ENCODE peak calls at places on chromosome 19, in ten cellular contexts. L is HFF-Myc, K is Caco-2, R is GM03348, N is H7, U is GF-D8, D is NCI-H446 treated with DMSO at 0.1 percent for 48 hours, J is caudate nucleus, B is activated T-cell treated with anti-CD3 and anti-CD28 coated beads for 1 hour, W is AG20443. I is an unnamed sample.

GRCh38 chr19:35718345-35719041 is 690 bp downstream of the KMT2B start:
- DNase-seq in N (peak), K (peak), U (no peak), L (no peak), B (peak), R (peak), J (no peak), D (no peak), W (peak), I (peak)

GRCh38 chr19:46492841-46493235 is 2.8 kb downstream of the PNMA8B start:
- DNase-seq in B (no peak), W (no peak), N (peak), R (no peak), J (no peak), D (no peak), K (no peak), U (no peak), L (no peak), I (no peak)

GRCh38 chr19:51272183-51272817 is 21.4 kb downstream of the SIGLECL1 start:
- DNase-seq in L (no peak), D (no peak), W (no peak), U (peak), N (peak), K (no peak), R (no peak), B (no peak), J (no peak), I (no peak)

GRCh38 chr19:44777715-44778347 is at the start of gene CBLC:
- DNase-seq in N (peak), L (no peak), U (no peak), J (no peak), D (no peak), K (peak), B (no peak), R (no peak), W (no peak), I (no peak)

GRCh38 chr19:7751157-7751783 is 3.9 kb upstream of the CD209 start:
- DNase-seq in W (no peak), N (no peak), D (no peak), K (no peak), J (no peak), L (no peak), R (no peak), B (no peak), U (no peak), I (no peak)

GRCh38 chr19:13342672-13343071 is 163.6 kb downstream of the CACNA1A start:
- DNase-seq in K (no peak), N (no peak), U (no peak), W (no peak), J (no peak), R (no peak), L (no peak), B (no peak), D (no peak), I (no peak)

GRCh38 chr19:53808710-53809125 is 15.4 kb downstream of the NLRP12 start:
- DNase-seq in B (no peak), R (peak), W (peak), N (peak), L (peak), U (no peak), K (no peak), D (no peak), J (no peak), I (peak)

GRCh38 chr19:1837222-1837565 is 11.1 kb downstream of the REXO1 start:
- DNase-seq in L (no peak), B (no peak), D (no peak), J (no peak), W (no peak), R (no peak), K (no peak), N (no peak), U (no peak), I (no peak)

GRCh38 chr19:23823952-23824389 is 65.3 kb upstream of the ZNF681 start:
- DNase-seq in R (no peak), U (peak), D (no peak), K (peak), N (peak), W (no peak), J (no peak), L (no peak), B (no peak), I (peak)

GRCh38 chr19:18290250-18291018 is 9.0 kb upstream of the JUND start:
- DNase-seq in W (no peak), B (no peak), D (no peak), J (no peak), L (no peak), R (no peak), U (peak), N (peak), K (no peak), I (no peak)

GRCh38 chr19:55697698-55698097 is 22.7 kb downstream of the EPN1 start:
- DNase-seq in N (peak), U (no peak), K (no peak), B (no peak), W (no peak), D (no peak), L (no peak), R (no peak), J (no peak), I (no peak)

GRCh38 chr19:6744381-6745288 is 5.2 kb downstream of the TRIP10 start:
- DNase-seq in J (peak), N (peak), R (peak), L (no peak), K (no peak), U (no peak), D (no peak), W (peak), B (no peak), I (peak)

GRCh38 chr19:33470040-33470330 is 51.6 kb downstream of the PEPD start:
- DNase-seq in D (no peak), L (no peak), N (no peak), W (no peak), K (no peak), R (no peak), B (no peak), U (no peak), J (no peak), I (no peak)

GRCh38 chr19:36331353-36332228 is 47.4 kb downstream of the ZFP14 start:
- DNase-seq in N (peak), U (peak), L (peak), W (peak), R (peak), D (peak), K (no peak), B (peak), J (peak), I (peak)

GRCh38 chr19:38149597-38149996 is 74.4 kb downstream of the DPF1 start:
- DNase-seq in R (no peak), B (no peak), W (no peak), J (peak), L (no peak), D (no peak), K (no peak), N (peak), U (no peak), I (peak)

GRCh38 chr19:46426506-46427162 is 2.1 kb downstream of the PNMA8C start:
- DNase-seq in D (no peak), W (peak), B (no peak), L (peak), R (peak), N (peak), U (no peak), J (peak), K (peak), I (peak)

GRCh38 chr19:50762554-50762953 is 7.7 kb upstream of the GPR32 start:
- DNase-seq in K (no peak), N (no peak), W (no peak), D (no peak), U (no peak), B (no peak), R (no peak), L (no peak), J (no peak), I (no peak)

GRCh38 chr19:5117421-5117820 is 148.5 kb downstream of the KDM4B start:
- DNase-seq in K (no peak), L (no peak), J (no peak), W (no peak), U (no peak), R (no peak), N (no peak), B (no peak), D (no peak), I (no peak)

GRCh38 chr19:17117250-17117789 is 41.7 kb downstream of the MYO9B start:
- DNase-seq in B (no peak), R (no peak), D (no peak), N (peak), K (no peak), L (no peak), W (no peak), J (no peak), U (no peak), I (no peak)

GRCh38 chr19:35040826-35041547 is 534 bp upstream of the HPN start:
- DNase-seq in K (peak), B (peak), N (peak), D (no peak), J (peak), L (no peak), R (no peak), U (no peak), W (no peak), I (no peak)

GRCh38 chr19:7534531-7534980 is 961 bp upstream of the PNPLA6 start:
- DNase-seq in U (no peak), L (peak), R (peak), J (peak), K (peak), B (peak), D (no peak), N (peak), W (peak), I (peak)

GRCh38 chr19:15431396-15432017 is 12.7 kb upstream of the AKAP8L start:
- DNase-seq in N (no peak), W (no peak), J (no peak), K (no peak), U (no peak), B (no peak), L (no peak), R (no peak), D (no peak), I (no peak)

GRCh38 chr19:50567052-50567841 is 988 bp downstream of the LRRC4B start:
- DNase-seq in L (no peak), D (no peak), J (peak), B (no peak), K (no peak), R (no peak), N (peak), W (no peak), U (no peak), I (no peak)

GRCh38 chr19:16037424-16038195 is 38.7 kb upstream of the TPM4 start:
- DNase-seq in U (no peak), B (no peak), W (no peak), N (peak), R (peak), K (no peak), D (no peak), L (no peak), J (no peak), I (no peak)

GRCh38 chr19:56112313-56112709 is 8.8 kb downstream of the ZNF787 start:
- DNase-seq in W (no peak), J (no peak), B (no peak), U (no peak), N (peak), K (no peak), L (no peak), R (no peak), D (no peak), I (no peak)

GRCh38 chr19:39342647-39343305 is 555 bp downstream of the SAMD4B start:
- DNase-seq in B (no peak), U (no peak), K (peak), W (peak), D (no peak), R (peak), J (no peak), L (no peak), N (peak), I (no peak)

GRCh38 chr19:4582980-4583842 is 23.7 kb upstream of the SEMA6B start:
- DNase-seq in U (no peak), R (no peak), B (no peak), N (peak), D (no peak), K (no peak), L (no peak), W (no peak), J (no peak), I (peak)

GRCh38 chr19:33446156-33446917 is 72.8 kb downstream of the CEBPG start:
- DNase-seq in J (no peak), B (no peak), L (no peak), R (no peak), D (no peak), K (no peak), W (no peak), N (no peak), U (no peak), I (no peak)

GRCh38 chr19:45160870-45161714 is at the start of gene NKPD1:
- DNase-seq in N (peak), U (no peak), R (no peak), K (peak), L (no peak), B (no peak), W (no peak), J (no peak), D (no peak), I (no peak)

GRCh38 chr19:14347999-14348889 is 33.0 kb upstream of the ADGRE5 start:
- DNase-seq in K (peak), N (peak), D (no peak), J (peak), B (peak), U (no peak), L (no peak), W (peak), R (peak), I (peak)

GRCh38 chr19:31232871-31233270 is 116.4 kb downstream of the TSHZ3 start:
- DNase-seq in B (no peak), K (no peak), W (peak), J (no peak), N (no peak), L (peak), U (no peak), D (no peak), R (peak), I (peak)

GRCh38 chr19:33647146-33647545 is 25.4 kb downstream of the CHST8 start:
- DNase-seq in J (no peak), R (no peak), B (no peak), K (no peak), W (no peak), U (no peak), N (no peak), L (no peak), D (no peak), I (no peak)

GRCh38 chr19:37413243-37414084 is 42.6 kb downstream of the ZNF527 start:
- DNase-seq in W (no peak), N (no peak), R (no peak), B (no peak), L (no peak), K (no peak), D (no peak), U (no peak), J (no peak), I (no peak)

GRCh38 chr19:23070353-23070781 is 46.5 kb upstream of the ZNF730 start:
- DNase-seq in L (peak), J (no peak), B (no peak), W (peak), N (peak), D (no peak), U (no peak), R (peak), K (no peak), I (no peak)

GRCh38 chr19:38850976-38851621 is 1.3 kb upstream of the HNRNPL start:
- DNase-seq in J (peak), L (no peak), N (peak), U (no peak), R (no peak), D (no peak), W (no peak), K (no peak), B (no peak), I (no peak)

GRCh38 chr19:1177322-1178114 is 3.5 kb upstream of the SBNO2 start:
- DNase-seq in R (peak), D (no peak), L (peak), J (no peak), K (no peak), N (peak), U (peak), W (peak), B (no peak), I (peak)